ENCODE peak calls at places on chromosomes 7 and 10, in four cellular contexts. T is astrocyte, O is OCI-LY7, E is GM23248. Q is an unnamed sample. For H3K9me3, the result is how much of the 10 kb centered on the place peaks cover.

GRCh38 chr10:128860574-128860973 is 606.5 kb upstream of the MGMT start:
- DNase-seq in T (no peak), O (no peak), E (no peak), Q (no peak)

GRCh38 chr10:8061274-8062211 is 7.1 kb downstream of the GATA3 start:
- DNase-seq in O (no peak), E (no peak), T (peak), Q (no peak)

GRCh38 chr10:47420305-47421056 is 36.4 kb upstream of the ZNF488 start:
- DNase-seq in E (no peak), O (no peak), T (no peak), Q (no peak)

GRCh38 chr7:149723082-149723767 is 50.2 kb downstream of the ZNF467 start:
- DNase-seq in E (no peak), T (no peak), O (no peak), Q (no peak)

GRCh38 chr10:86411281-86411841 is 44.8 kb upstream of the GRID1 start:
- DNase-seq in T (peak), O (peak), E (peak), Q (peak)

GRCh38 chr10:98296514-98296913 is 28.5 kb upstream of the LOXL4 start:
- DNase-seq in E (peak), T (no peak), O (no peak), Q (no peak)

GRCh38 chr10:108956149-108956548 is 967.2 kb downstream of the XPNPEP1 start:
- DNase-seq in E (peak), O (no peak), T (peak), Q (no peak)

GRCh38 chr7:50069613-50070012 is 23.4 kb downstream of the ZPBP start:
- DNase-seq in O (no peak), E (peak), T (peak), Q (no peak)

GRCh38 chr10:95391570-95392249 is 100.9 kb upstream of the PDLIM1 start:
- DNase-seq in E (peak), O (peak), T (peak), Q (peak)

GRCh38 chr10:117364121-117364960 is 10.9 kb downstream of the PDZD8 start:
- DNase-seq in E (no peak), T (peak), O (no peak), Q (no peak)

GRCh38 chr7:768881-769504 is 41.9 kb upstream of the PRKAR1B start:
- DNase-seq in O (no peak), E (no peak), T (no peak), Q (peak)

GRCh38 chr10:96833220-96834001 is 1.3 kb downstream of the LCOR start:
- DNase-seq in E (peak), O (peak), T (peak), Q (peak)

GRCh38 chr10:116848032-116848911 is 1.0 kb upstream of the ENO4 start:
- DNase-seq in E (peak), O (no peak), T (peak), Q (no peak)

GRCh38 chr7:41508755-41509154 is 194.1 kb downstream of the INHBA start:
- DNase-seq in E (peak), O (no peak), T (no peak), Q (peak)

GRCh38 chr7:37083311-37084096 is 359.2 kb upstream of the AOAH start:
- DNase-seq in T (peak), O (no peak), E (peak), Q (no peak)

GRCh38 chr7:27161721-27162547 is 3.4 kb downstream of the HOXA9 start:
- DNase-seq in T (no peak), E (peak), O (no peak), Q (peak)

GRCh38 chr7:131231381-131232220 is 96.1 kb upstream of the MKLN1 start:
- DNase-seq in T (peak), E (peak), O (peak), Q (no peak)

GRCh38 chr7:39016609-39017008 is 38.9 kb downstream of the POU6F2 start:
- DNase-seq in T (no peak), O (no peak), E (no peak), Q (peak)

GRCh38 chr7:151491859-151492258 is 27.8 kb downstream of the RHEB start:
- DNase-seq in T (peak), O (no peak), E (peak), Q (peak)

GRCh38 chr7:27155816-27156507 is 513 bp downstream of the HOXA7 start:
- DNase-seq in E (peak), T (no peak), O (peak), Q (no peak)

GRCh38 chr7:142813262-142813661 is 41.6 kb upstream of the EPHB6 start:
- DNase-seq in O (no peak), T (peak), E (peak), Q (peak)

GRCh38 chr7:36400023-36400422 is 10.4 kb downstream of the ANLN start:
- DNase-seq in T (peak), E (peak), O (no peak), Q (no peak)

GRCh38 chr7:134886353-134887057 is 99.8 kb upstream of the AGBL3 start:
- DNase-seq in E (peak), T (peak), O (no peak), Q (peak)

GRCh38 chr7:19404912-19405329 is 259.7 kb upstream of the FERD3L start:
- DNase-seq in T (peak), O (no peak), E (peak), Q (peak)

GRCh38 chr7:30201161-30201666 is 66.4 kb downstream of the MTURN start:
- DNase-seq in T (no peak), O (peak), E (no peak), Q (no peak)

GRCh38 chr7:151556592-151556991 is 36.9 kb upstream of the RHEB start:
- DNase-seq in O (no peak), E (no peak), T (no peak), Q (no peak)

GRCh38 chr10:8138471-8138870 is 84.0 kb downstream of the GATA3 start:
- DNase-seq in O (no peak), E (peak), T (peak), Q (no peak)

GRCh38 chr7:94394399-94395140 is at the start of gene COL1A2:
- DNase-seq in O (no peak), T (peak), E (peak), Q (peak)

GRCh38 chr10:14659626-14660196 is 115.0 kb downstream of the FAM107B start:
- DNase-seq in E (peak), T (no peak), O (peak), Q (no peak)

GRCh38 chr10:68142761-68143160 is 33.5 kb downstream of the MYPN start:
- DNase-seq in E (no peak), O (no peak), T (no peak), Q (no peak)

GRCh38 chr10:26391701-26392695 is 46.1 kb upstream of the APBB1IP start:
- DNase-seq in T (no peak), O (peak), E (no peak), Q (no peak)

GRCh38 chr10:71468363-71469094 is 71.8 kb downstream of the CDH23 start:
- DNase-seq in E (no peak), T (no peak), O (no peak), Q (no peak)

GRCh38 chr7:87216701-87217508 is 2.6 kb downstream of the TMEM243 start:
- DNase-seq in T (no peak), E (peak), O (peak), Q (no peak)

GRCh38 chr7:801940-802364 is 30.3 kb upstream of the SUN1 start:
- DNase-seq in T (no peak), E (peak), O (no peak), Q (peak)

DNA sequence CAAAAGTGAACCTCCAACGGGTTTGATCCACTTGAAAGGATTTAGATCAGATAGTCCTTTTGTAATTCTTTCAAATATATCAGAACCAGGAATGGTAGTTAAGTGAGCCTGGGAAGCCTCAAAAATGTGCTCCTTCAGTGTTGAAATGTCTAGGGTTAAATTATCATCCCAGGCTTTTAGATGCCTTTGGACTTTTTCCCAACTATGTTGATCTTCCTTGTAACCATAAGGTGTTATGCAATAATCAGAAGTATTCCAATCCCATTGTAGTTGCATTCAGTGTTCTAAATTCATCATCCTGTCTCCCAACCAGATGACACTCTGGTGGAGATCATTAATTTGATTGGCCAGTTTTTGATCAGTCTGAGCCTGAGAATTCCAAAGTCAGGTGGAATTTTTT is 35.0 kb upstream of the AKR1C2 start:
- DNase-seq in O (no peak), E (no peak), T (peak), Q (no peak)
- H3K9me3 ChIP-seq in O (under half), E (under half), T (under half), Q (under half)

DNA sequence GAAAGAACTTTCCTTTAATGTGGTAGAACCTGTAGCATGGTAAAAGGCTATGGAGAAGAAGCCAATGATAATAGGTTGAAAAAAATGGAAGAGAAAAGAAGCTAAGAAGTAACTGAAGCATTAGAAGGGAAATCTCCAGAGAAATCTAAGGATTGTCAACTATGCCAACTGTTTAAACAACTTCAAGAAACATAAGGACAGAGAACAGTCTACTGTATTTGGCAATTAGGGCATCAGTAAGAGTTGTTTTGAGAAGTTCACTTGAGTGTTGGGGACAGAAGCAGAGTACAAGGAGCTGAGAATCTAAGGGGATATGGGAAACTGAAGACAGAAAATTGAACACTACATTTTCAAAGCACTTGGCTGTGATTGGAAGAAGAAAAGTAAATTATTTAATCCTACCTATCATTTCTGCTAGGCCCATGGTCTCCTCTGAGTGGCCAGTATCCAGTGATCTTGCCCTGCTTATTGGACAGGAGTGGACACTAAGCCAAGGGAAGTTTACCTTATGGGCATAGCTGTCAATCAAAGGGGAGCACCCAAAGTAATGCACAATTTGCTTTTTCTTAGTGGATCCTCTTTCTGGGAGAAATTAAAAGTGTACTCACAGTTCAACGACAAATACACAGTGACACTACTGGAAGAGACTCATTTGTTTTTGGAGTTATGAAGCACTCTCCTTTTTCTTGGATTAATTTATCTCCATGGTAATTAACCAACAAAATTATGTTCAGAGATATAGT is 56.5 kb upstream of the CCDC71L start:
- DNase-seq in O (no peak), T (peak), E (no peak), Q (no peak)
- H2AFZ ChIP-seq in O (peak), T (no peak), E (no peak), Q (no peak)

DNA sequence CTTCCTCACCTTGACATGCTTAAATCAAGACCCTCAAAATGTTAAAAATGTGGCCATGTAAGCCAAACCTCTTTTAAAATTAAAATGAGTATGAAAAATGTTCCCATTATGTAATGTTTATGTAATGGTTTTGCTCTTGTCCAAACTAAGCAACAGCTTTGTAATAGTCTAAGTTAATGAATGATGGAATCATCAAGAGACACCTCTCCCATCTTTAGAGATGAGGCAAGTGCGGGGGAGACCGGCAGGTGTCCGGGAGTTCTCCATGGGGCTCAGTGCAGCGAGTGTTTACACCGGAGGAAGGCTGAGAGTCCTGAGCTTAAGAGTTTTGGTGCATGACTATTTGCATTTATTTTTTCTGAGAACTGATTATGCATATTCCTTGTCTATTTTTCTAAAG is 384.9 kb upstream of the RNF32 start:
- DNase-seq in E (no peak), O (no peak), T (no peak), Q (no peak)
- H3K9me3 ChIP-seq in E (under half), O (under half), T (under half), Q (under half)

GRCh38 chr10:107104026-107104652 is 60.4 kb downstream of the SORCS1 start:
- DNase-seq in T (no peak), E (no peak), O (no peak), Q (no peak)
- H2AFZ ChIP-seq in T (no peak), E (no peak), O (no peak), Q (no peak)

DNA sequence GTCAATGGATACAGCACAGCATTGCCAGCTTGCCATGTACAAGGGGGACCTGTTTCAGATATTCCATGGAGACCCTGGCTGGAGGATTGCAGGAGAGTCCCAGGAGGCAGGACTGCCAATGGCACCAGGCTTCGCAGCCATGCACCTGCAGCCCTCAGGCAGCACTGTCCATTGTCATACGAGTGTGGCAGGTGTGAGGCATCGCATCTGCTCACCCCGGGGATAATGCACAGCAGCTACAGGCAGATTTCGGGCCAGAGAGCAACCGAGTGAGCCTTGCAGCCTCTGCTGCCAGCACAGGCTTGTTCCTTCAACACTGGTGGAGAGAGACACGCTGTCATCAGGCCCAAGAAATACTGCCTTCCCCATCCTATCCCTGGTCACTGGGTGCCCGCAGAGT is 415.1 kb downstream of the PAXIP1 start:
- DNase-seq in O (no peak), E (no peak), T (no peak), Q (no peak)
- H3K9me3 ChIP-seq in O (under half), E (under half), T (under half), Q (under half)

DNA sequence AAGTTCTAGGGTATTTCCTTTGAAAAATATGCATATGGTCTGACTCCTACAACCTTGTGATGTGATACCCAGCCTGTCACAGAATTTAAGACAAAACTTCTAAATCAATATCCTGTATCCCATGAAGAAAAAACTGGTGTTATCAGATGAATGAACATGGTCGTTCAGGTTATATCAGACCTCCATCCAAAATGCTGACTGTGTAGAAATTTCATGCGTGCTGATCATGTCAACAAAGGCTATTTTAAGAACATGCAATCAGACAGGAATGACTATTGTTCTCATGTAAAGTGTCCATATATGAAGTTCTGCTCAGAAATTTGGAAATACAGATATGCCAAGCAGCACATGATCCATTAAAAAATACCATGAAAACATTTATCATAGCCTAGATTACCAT is 62.3 kb downstream of the NEBL start:
- DNase-seq in E (no peak), O (no peak), T (no peak), Q (no peak)
- H2AFZ ChIP-seq in E (no peak), O (no peak), T (no peak), Q (no peak)

DNA sequence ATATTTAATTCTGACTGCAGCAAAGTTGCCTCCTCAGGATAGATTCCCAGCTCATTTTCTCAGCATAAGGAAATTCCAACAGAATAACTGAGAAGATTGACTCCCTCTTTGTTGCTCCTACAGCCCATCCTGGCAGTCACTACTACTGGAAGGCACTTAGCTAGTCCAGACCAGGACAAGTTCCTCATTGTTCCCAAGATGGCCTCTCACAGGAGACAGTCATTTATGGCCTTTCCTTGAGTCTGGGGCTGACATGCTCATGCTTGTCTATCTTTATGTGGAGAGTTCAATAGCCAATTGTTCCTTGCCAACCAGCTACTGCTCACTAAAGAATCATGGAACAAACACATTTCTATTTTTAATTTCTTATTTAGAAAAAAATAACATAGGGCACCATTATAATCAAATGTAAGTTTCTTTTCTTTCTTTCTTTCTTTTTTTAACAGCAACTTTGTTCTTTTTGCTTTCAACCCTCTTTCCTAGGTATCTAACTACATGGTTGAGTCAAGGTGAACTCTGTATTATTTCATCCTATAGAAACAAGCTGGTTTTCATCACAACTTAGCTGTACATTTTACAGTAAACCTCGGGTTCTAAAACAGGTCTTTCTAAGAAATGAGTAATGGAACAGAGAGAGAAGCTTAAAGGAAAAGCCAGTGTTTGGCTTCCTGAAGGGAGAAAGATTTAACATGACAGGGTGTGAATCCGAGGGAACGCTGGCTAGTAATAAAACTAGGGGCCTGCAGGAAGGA is 143.1 kb upstream of the ITGB1 start:
- DNase-seq in O (no peak), T (no peak), E (no peak), Q (no peak)
- H3K9me3 ChIP-seq in O (half or more), T (under half), E (under half), Q (under half)

DNA sequence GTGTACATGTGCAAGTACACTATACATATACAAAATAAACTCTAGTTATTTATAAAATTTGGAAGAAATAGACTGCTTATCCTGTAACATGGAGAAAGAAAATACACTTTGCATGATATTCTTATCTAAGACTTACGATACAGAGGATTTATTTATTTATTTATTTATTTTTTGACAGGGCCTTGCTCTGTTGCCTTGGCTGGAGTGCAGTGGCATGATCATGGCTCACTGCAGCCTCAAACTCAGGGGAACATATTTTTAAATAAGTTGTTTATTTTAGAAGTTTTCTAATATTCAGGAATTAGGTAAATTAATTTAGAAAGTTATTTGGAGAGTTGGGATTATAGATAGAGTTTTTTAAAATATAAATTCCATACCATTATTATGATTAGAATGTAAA is 116.7 kb downstream of the GPR85 start:
- DNase-seq in O (no peak), E (no peak), T (no peak), Q (no peak)
- H2AFZ ChIP-seq in O (no peak), E (no peak), T (no peak), Q (no peak)

GRCh38 chr7:157837561-157837960 is 500.8 kb downstream of the DNAJB6 start:
- DNase-seq in O (no peak), E (no peak), T (no peak), Q (no peak)
- H3K9me3 ChIP-seq in O (under half), E (under half), T (under half), Q (under half)

Q was measured in hepatocyte.